ENCODE peak calls at places on chromosomes 6 and 20, in four cellular contexts. O is HCT116, Z is GM12878, F is Panc1. H is an unnamed sample.

GRCh38 chr20:44247676-44248419 is 740 bp downstream of the GDAP1L1 start:
- ATAC-seq in O (peak), Z (peak), F (no peak), H (no peak)

GRCh38 chr6:108174371-108175175 is 8.8 kb downstream of the NR2E1 start:
- ATAC-seq in O (no peak), Z (no peak), F (no peak), H (no peak)

GRCh38 chr20:3896302-3896701 is 7.1 kb downstream of the PANK2 start:
- ATAC-seq in O (no peak), Z (no peak), F (no peak), H (no peak)

GRCh38 chr6:98672681-98673475 is 161.5 kb upstream of the POU3F2 start:
- ATAC-seq in O (no peak), Z (no peak), F (no peak), H (no peak)

GRCh38 chr20:8549192-8549591 is 417.1 kb downstream of the PLCB1 start:
- ATAC-seq in O (no peak), Z (no peak), F (no peak), H (no peak)

GRCh38 chr20:8438748-8439147 is 306.7 kb downstream of the PLCB1 start:
- ATAC-seq in O (no peak), Z (no peak), F (no peak), H (no peak)

GRCh38 chr20:63682384-63683139 is 13.9 kb upstream of the TNFRSF6B start:
- ATAC-seq in O (peak), Z (no peak), F (peak), H (peak)

GRCh38 chr6:2890981-2891767 is 11.9 kb downstream of the SERPINB9 start:
- ATAC-seq in O (no peak), Z (peak), F (no peak), H (no peak)

GRCh38 chr20:50610212-50610718 is 81.1 kb downstream of the RIPOR3 start:
- ATAC-seq in O (peak), Z (peak), F (no peak), H (no peak)

GRCh38 chr6:128499079-128499705 is 21.2 kb downstream of the PTPRK start:
- ATAC-seq in O (no peak), Z (no peak), F (no peak), H (no peak)

DNA sequence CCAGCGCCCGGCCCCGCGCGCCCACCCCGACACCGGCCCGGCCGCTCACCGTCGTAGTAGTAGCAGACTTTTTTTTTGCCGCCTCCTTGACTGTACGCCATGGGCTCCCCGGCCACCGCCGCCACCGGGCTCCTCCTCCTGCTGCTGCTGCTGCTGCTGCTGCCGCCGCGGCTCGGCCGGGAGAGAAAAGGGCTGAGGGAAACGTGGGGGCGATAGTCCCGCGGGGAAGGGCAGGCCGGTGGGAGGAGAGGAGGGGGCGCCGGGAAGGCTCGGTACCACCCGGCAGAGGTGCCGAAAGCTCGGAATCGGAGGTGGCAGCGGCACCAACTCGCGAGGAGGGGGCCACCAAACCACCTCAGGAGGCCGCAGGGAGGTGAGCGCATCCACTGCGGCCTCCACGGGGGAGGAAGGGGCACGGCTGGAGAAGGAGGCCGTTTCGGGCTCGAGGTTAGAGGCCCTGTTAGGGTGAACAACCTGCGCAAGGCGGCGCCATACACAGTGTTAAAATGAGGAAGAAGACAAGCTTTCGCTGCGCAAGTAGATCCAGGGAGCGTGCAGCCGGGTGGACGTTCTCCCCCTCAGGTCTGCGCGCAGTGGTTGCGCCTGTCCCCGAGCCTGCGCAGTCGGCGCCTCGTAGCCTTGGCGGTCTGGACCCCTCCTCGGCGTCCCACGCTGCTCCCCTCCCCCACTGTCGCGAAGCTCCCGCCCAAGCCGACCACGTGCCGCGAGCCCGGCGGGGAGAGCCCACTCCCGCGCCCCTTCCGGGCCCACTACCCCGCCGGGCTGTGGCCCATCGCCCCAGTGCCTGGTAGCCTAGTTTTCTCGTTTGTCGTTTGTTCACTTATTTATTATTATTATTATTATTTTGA is at the start of gene HDAC2:
- ATAC-seq in O (peak), Z (peak), F (peak), H (peak)
- TF ChIP-seq POLR2AphosphoS5 in O (peak), Z (peak), F (peak), H (peak)

GRCh38 chr6:148885920-148886845 is 139.4 kb downstream of the UST start:
- ATAC-seq in O (no peak), Z (no peak), F (no peak), H (no peak)
- TF ChIP-seq POLR2AphosphoS5 in O (no peak), Z (no peak), F (no peak), H (no peak)

GRCh38 chr6:53064726-53065265 is 408 bp upstream of the FBXO9 start:
- ATAC-seq in O (peak), Z (peak), F (peak), H (peak)
- TF ChIP-seq POLR2AphosphoS5 in O (no peak), Z (no peak), F (peak), H (no peak)

DNA sequence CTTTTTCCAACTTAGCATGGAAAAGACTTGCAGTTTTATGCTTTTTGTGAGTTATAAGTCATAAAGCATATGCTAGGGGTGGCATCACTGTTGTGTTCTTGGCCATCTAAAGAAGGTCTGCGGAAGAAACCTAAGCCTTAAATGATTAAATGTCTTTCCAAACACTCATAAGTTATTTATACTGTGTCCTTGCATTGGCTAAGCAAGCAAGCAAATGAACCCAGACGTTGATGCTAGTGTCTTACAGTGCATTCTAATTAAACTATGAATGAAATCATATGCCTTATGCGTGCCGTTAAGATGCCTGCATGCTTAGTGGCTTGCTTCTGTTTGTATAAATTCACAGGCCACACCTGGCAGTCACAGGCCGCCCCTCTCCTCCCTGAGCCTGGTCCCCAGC is 49.8 kb downstream of the RIN2 start:
- ATAC-seq in O (no peak), Z (no peak), F (no peak), H (no peak)
- TF ChIP-seq POLR2AphosphoS5 in O (no peak), Z (no peak), F (no peak), H (no peak)

DNA sequence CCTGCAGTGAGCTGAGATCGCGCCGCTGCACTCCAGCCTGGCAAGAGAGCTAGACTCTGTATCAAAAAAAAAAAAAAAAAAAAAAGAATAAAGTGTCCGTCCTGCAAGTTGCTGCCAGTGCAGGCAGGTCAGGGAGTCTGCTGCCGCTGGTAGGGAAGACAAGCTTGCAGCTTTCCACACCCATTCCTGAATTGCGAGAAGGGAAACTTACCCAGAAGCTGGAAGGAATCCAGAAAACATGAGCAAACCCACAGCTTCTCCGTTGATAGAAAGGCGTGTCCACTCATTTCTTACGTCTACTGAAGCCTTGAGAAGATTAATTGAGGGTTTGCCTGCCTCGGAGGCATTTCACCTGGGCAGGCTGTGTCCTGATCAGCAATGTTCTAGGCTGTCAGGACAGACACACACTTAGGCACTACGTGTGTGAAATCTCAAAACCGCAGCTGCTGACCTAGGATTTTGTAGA is 61.6 kb upstream of the DSP start:
- ATAC-seq in O (peak), Z (no peak), F (peak), H (no peak)
- TF ChIP-seq POLR2AphosphoS5 in O (no peak), Z (no peak), F (no peak), H (no peak)

GRCh38 chr20:47359533-47360206 is 3.2 kb upstream of the ZMYND8 start:
- ATAC-seq in O (no peak), Z (no peak), F (peak), H (no peak)

GRCh38 chr20:47360207-47360488 is 3.6 kb upstream of the ZMYND8 start:
- ATAC-seq in O (no peak), Z (no peak), F (no peak), H (peak)

GRCh38 chr20:47361268-47361665 is 4.8 kb upstream of the ZMYND8 start:
- ATAC-seq in O (no peak), Z (no peak), F (no peak), H (no peak)

GRCh38 chr20:47358672-47359532 is 2.4 kb upstream of the ZMYND8 start:
- ATAC-seq in O (peak), Z (no peak), F (peak), H (peak)

GRCh38 chr20:47360489-47361267 is 4.2 kb upstream of the ZMYND8 start:
- ATAC-seq in O (peak), Z (peak), F (peak), H (peak)
- TF ChIP-seq POLR2AphosphoS5 in O (peak), Z (peak), F (peak), H (peak)

GRCh38 chr6:143506620-143507019 is 4.9 kb downstream of the FUCA2 start:
- ATAC-seq in O (no peak), Z (no peak), F (no peak), H (no peak)
- TF ChIP-seq POLR2AphosphoS5 in O (no peak), Z (no peak), F (no peak), H (no peak)

DNA sequence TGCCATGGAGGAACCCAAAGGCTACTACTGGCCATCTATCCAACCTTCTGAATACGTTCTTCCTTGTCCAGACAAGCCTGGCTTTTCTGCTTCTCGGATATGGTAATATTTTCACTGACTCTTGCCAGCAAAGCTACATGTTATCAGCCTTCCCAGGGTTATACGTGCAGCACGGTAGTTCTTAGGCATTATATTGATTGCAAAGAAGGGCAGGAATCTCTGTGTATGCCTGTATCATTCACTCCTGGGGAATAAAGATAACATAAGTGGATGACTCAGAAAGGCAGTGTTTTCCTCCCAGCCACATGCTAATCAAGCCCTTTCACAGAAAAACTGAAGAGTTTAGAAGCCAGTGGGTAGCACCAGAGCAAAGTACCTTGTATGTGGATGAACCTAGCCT is 98.7 kb downstream of the ADGRG6 start:
- ATAC-seq in O (no peak), Z (no peak), F (peak), H (no peak)
- TF ChIP-seq POLR2AphosphoS5 in O (no peak), Z (no peak), F (no peak), H (no peak)

H was measured in gastroesophageal sphincter.